ENCODE peak calls at places on chromosomes 12 and 14, in seven cellular contexts. One of them, this sample, is unnamed.

GRCh38 chr14:93834739-93835383 is 46.6 kb upstream of the PRIMA1 start:
- DNase-seq in ovary: no peak
- DNase-seq in EL: no peak
- DNase-seq in stimulated activated naive B cell treated with anti-CD40 and anti-IgM and Interleukin-4, amounts not matched to agents 10 μg/mL and 1 μg/mL and 100 μg/mL, for 72 hours: no peak
- DNase-seq in H4: no peak
- DNase-seq in choroid plexus epithelial cell: no peak
- DNase-seq in heart left ventricle: no peak
- DNase-seq in this sample: no peak

GRCh38 chr12:110923192-110923591 is 2.8 kb upstream of the MYL2 start:
- DNase-seq in ovary: no peak
- DNase-seq in EL: no peak
- DNase-seq in stimulated activated naive B cell treated with anti-CD40 and anti-IgM and Interleukin-4, amounts not matched to agents 10 μg/mL and 1 μg/mL and 100 μg/mL, for 72 hours: no peak
- DNase-seq in H4: no peak
- DNase-seq in choroid plexus epithelial cell: no peak
- DNase-seq in heart left ventricle: no peak
- DNase-seq in this sample: no peak

GRCh38 chr12:108616941-108617858 is 16.5 kb downstream of the SELPLG start:
- DNase-seq in ovary: no peak
- DNase-seq in EL: peak
- DNase-seq in stimulated activated naive B cell treated with anti-CD40 and anti-IgM and Interleukin-4, amounts not matched to agents 10 μg/mL and 1 μg/mL and 100 μg/mL, for 72 hours: peak
- DNase-seq in H4: no peak
- DNase-seq in choroid plexus epithelial cell: peak
- DNase-seq in heart left ventricle: peak
- DNase-seq in this sample: no peak

GRCh38 chr12:47943492-47944359 is 19.7 kb upstream of the TMEM106C start:
- DNase-seq in ovary: no peak
- DNase-seq in EL: no peak
- DNase-seq in stimulated activated naive B cell treated with anti-CD40 and anti-IgM and Interleukin-4, amounts not matched to agents 10 μg/mL and 1 μg/mL and 100 μg/mL, for 72 hours: no peak
- DNase-seq in H4: peak
- DNase-seq in choroid plexus epithelial cell: no peak
- DNase-seq in heart left ventricle: no peak
- DNase-seq in this sample: peak

GRCh38 chr12:99087278-99087677 is 442.2 kb downstream of the APAF1 start:
- DNase-seq in ovary: no peak
- DNase-seq in EL: no peak
- DNase-seq in stimulated activated naive B cell treated with anti-CD40 and anti-IgM and Interleukin-4, amounts not matched to agents 10 μg/mL and 1 μg/mL and 100 μg/mL, for 72 hours: no peak
- DNase-seq in H4: no peak
- DNase-seq in choroid plexus epithelial cell: peak
- DNase-seq in heart left ventricle: no peak
- DNase-seq in this sample: no peak

GRCh38 chr14:80930836-80931389 is 10.6 kb downstream of the CEP128 start:
- DNase-seq in ovary: no peak
- DNase-seq in EL: peak
- DNase-seq in stimulated activated naive B cell treated with anti-CD40 and anti-IgM and Interleukin-4, amounts not matched to agents 10 μg/mL and 1 μg/mL and 100 μg/mL, for 72 hours: peak
- DNase-seq in H4: peak
- DNase-seq in choroid plexus epithelial cell: peak
- DNase-seq in heart left ventricle: no peak
- DNase-seq in this sample: no peak

GRCh38 chr14:94080606-94081385 is at the start of the genes DDX24 and IFI27L1:
- DNase-seq in ovary: peak
- DNase-seq in EL: peak
- DNase-seq in stimulated activated naive B cell treated with anti-CD40 and anti-IgM and Interleukin-4, amounts not matched to agents 10 μg/mL and 1 μg/mL and 100 μg/mL, for 72 hours: peak
- DNase-seq in H4: peak
- DNase-seq in choroid plexus epithelial cell: peak
- DNase-seq in heart left ventricle: peak
- DNase-seq in this sample: peak

GRCh38 chr12:71865166-71865713 is 25.7 kb downstream of the TBC1D15 start:
- DNase-seq in ovary: no peak
- DNase-seq in EL: peak
- DNase-seq in stimulated activated naive B cell treated with anti-CD40 and anti-IgM and Interleukin-4, amounts not matched to agents 10 μg/mL and 1 μg/mL and 100 μg/mL, for 72 hours: no peak
- DNase-seq in H4: peak
- DNase-seq in choroid plexus epithelial cell: peak
- DNase-seq in heart left ventricle: no peak
- DNase-seq in this sample: no peak

GRCh38 chr12:116055895-116056607 is 221.4 kb downstream of the MED13L start:
- DNase-seq in ovary: no peak
- DNase-seq in EL: no peak
- DNase-seq in stimulated activated naive B cell treated with anti-CD40 and anti-IgM and Interleukin-4, amounts not matched to agents 10 μg/mL and 1 μg/mL and 100 μg/mL, for 72 hours: no peak
- DNase-seq in H4: no peak
- DNase-seq in choroid plexus epithelial cell: no peak
- DNase-seq in heart left ventricle: no peak
- DNase-seq in this sample: no peak

GRCh38 chr14:91354979-91355685 is 62.5 kb downstream of the CCDC88C start:
- DNase-seq in ovary: no peak
- DNase-seq in EL: no peak
- DNase-seq in stimulated activated naive B cell treated with anti-CD40 and anti-IgM and Interleukin-4, amounts not matched to agents 10 μg/mL and 1 μg/mL and 100 μg/mL, for 72 hours: no peak
- DNase-seq in H4: no peak
- DNase-seq in choroid plexus epithelial cell: no peak
- DNase-seq in heart left ventricle: no peak
- DNase-seq in this sample: no peak

GRCh38 chr14:35400707-35401421 is 3.7 kb downstream of the NFKBIA start:
- DNase-seq in ovary: no peak
- DNase-seq in EL: no peak
- DNase-seq in stimulated activated naive B cell treated with anti-CD40 and anti-IgM and Interleukin-4, amounts not matched to agents 10 μg/mL and 1 μg/mL and 100 μg/mL, for 72 hours: no peak
- DNase-seq in H4: no peak
- DNase-seq in choroid plexus epithelial cell: peak
- DNase-seq in heart left ventricle: no peak
- DNase-seq in this sample: peak

GRCh38 chr14:73245401-73246325 is 8.4 kb downstream of the PAPLN start:
- DNase-seq in ovary: peak
- DNase-seq in EL: peak
- DNase-seq in stimulated activated naive B cell treated with anti-CD40 and anti-IgM and Interleukin-4, amounts not matched to agents 10 μg/mL and 1 μg/mL and 100 μg/mL, for 72 hours: peak
- DNase-seq in H4: no peak
- DNase-seq in choroid plexus epithelial cell: peak
- DNase-seq in heart left ventricle: peak
- DNase-seq in this sample: no peak

GRCh38 chr12:127070512-127071157 is 1196.3 kb upstream of the TMEM132C start:
- DNase-seq in ovary: no peak
- DNase-seq in EL: no peak
- DNase-seq in stimulated activated naive B cell treated with anti-CD40 and anti-IgM and Interleukin-4, amounts not matched to agents 10 μg/mL and 1 μg/mL and 100 μg/mL, for 72 hours: no peak
- DNase-seq in H4: no peak
- DNase-seq in choroid plexus epithelial cell: no peak
- DNase-seq in heart left ventricle: no peak
- DNase-seq in this sample: no peak

GRCh38 chr12:89239534-89239933 is 112.8 kb downstream of the DUSP6 start:
- DNase-seq in ovary: no peak
- DNase-seq in EL: no peak
- DNase-seq in stimulated activated naive B cell treated with anti-CD40 and anti-IgM and Interleukin-4, amounts not matched to agents 10 μg/mL and 1 μg/mL and 100 μg/mL, for 72 hours: no peak
- DNase-seq in H4: no peak
- DNase-seq in choroid plexus epithelial cell: no peak
- DNase-seq in heart left ventricle: no peak
- DNase-seq in this sample: no peak

GRCh38 chr12:107912421-107913004 is 138.0 kb downstream of the ASCL4 start:
- DNase-seq in ovary: no peak
- DNase-seq in EL: peak
- DNase-seq in stimulated activated naive B cell treated with anti-CD40 and anti-IgM and Interleukin-4, amounts not matched to agents 10 μg/mL and 1 μg/mL and 100 μg/mL, for 72 hours: peak
- DNase-seq in H4: peak
- DNase-seq in choroid plexus epithelial cell: no peak
- DNase-seq in heart left ventricle: no peak
- DNase-seq in this sample: peak

GRCh38 chr14:69692542-69693053 is 74.3 kb upstream of the SRSF5 start:
- DNase-seq in ovary: no peak
- DNase-seq in EL: no peak
- DNase-seq in stimulated activated naive B cell treated with anti-CD40 and anti-IgM and Interleukin-4, amounts not matched to agents 10 μg/mL and 1 μg/mL and 100 μg/mL, for 72 hours: no peak
- DNase-seq in H4: no peak
- DNase-seq in choroid plexus epithelial cell: no peak
- DNase-seq in heart left ventricle: no peak
- DNase-seq in this sample: no peak

GRCh38 chr12:24416423-24417109 is 467.1 kb upstream of the SOX5 start:
- DNase-seq in ovary: no peak
- DNase-seq in EL: no peak
- DNase-seq in stimulated activated naive B cell treated with anti-CD40 and anti-IgM and Interleukin-4, amounts not matched to agents 10 μg/mL and 1 μg/mL and 100 μg/mL, for 72 hours: peak
- DNase-seq in H4: no peak
- DNase-seq in choroid plexus epithelial cell: no peak
- DNase-seq in heart left ventricle: no peak
- DNase-seq in this sample: no peak

GRCh38 chr12:110224379-110225304 is 56.4 kb upstream of the ATP2A2 start:
- DNase-seq in ovary: no peak
- DNase-seq in EL: peak
- DNase-seq in stimulated activated naive B cell treated with anti-CD40 and anti-IgM and Interleukin-4, amounts not matched to agents 10 μg/mL and 1 μg/mL and 100 μg/mL, for 72 hours: no peak
- DNase-seq in H4: peak
- DNase-seq in choroid plexus epithelial cell: peak
- DNase-seq in heart left ventricle: no peak
- DNase-seq in this sample: peak

GRCh38 chr14:69574266-69574953 is at the start of gene CCDC177:
- DNase-seq in ovary: peak
- DNase-seq in EL: peak
- DNase-seq in stimulated activated naive B cell treated with anti-CD40 and anti-IgM and Interleukin-4, amounts not matched to agents 10 μg/mL and 1 μg/mL and 100 μg/mL, for 72 hours: peak
- DNase-seq in H4: peak
- DNase-seq in choroid plexus epithelial cell: peak
- DNase-seq in heart left ventricle: no peak
- DNase-seq in this sample: no peak

GRCh38 chr12:77941396-77941795 is 110.7 kb downstream of the NAV3 start:
- DNase-seq in ovary: no peak
- DNase-seq in EL: no peak
- DNase-seq in stimulated activated naive B cell treated with anti-CD40 and anti-IgM and Interleukin-4, amounts not matched to agents 10 μg/mL and 1 μg/mL and 100 μg/mL, for 72 hours: no peak
- DNase-seq in H4: no peak
- DNase-seq in choroid plexus epithelial cell: no peak
- DNase-seq in heart left ventricle: no peak
- DNase-seq in this sample: no peak

GRCh38 chr12:6235906-6236640 is 35.9 kb downstream of the CD9 start:
- DNase-seq in ovary: no peak
- DNase-seq in EL: no peak
- DNase-seq in stimulated activated naive B cell treated with anti-CD40 and anti-IgM and Interleukin-4, amounts not matched to agents 10 μg/mL and 1 μg/mL and 100 μg/mL, for 72 hours: no peak
- DNase-seq in H4: no peak
- DNase-seq in choroid plexus epithelial cell: no peak
- DNase-seq in heart left ventricle: no peak
- DNase-seq in this sample: peak

GRCh38 chr12:65881965-65882413 is 57.7 kb downstream of the HMGA2 start:
- DNase-seq in ovary: peak
- DNase-seq in EL: no peak
- DNase-seq in stimulated activated naive B cell treated with anti-CD40 and anti-IgM and Interleukin-4, amounts not matched to agents 10 μg/mL and 1 μg/mL and 100 μg/mL, for 72 hours: peak
- DNase-seq in H4: no peak
- DNase-seq in choroid plexus epithelial cell: peak
- DNase-seq in heart left ventricle: peak
- DNase-seq in this sample: peak

GRCh38 chr12:11805043-11805442 is 155.6 kb downstream of the ETV6 start:
- DNase-seq in ovary: no peak
- DNase-seq in EL: no peak
- DNase-seq in stimulated activated naive B cell treated with anti-CD40 and anti-IgM and Interleukin-4, amounts not matched to agents 10 μg/mL and 1 μg/mL and 100 μg/mL, for 72 hours: no peak
- DNase-seq in H4: no peak
- DNase-seq in choroid plexus epithelial cell: no peak
- DNase-seq in heart left ventricle: no peak
- DNase-seq in this sample: no peak

GRCh38 chr12:29242921-29243431 is 93.9 kb downstream of the FAR2 start:
- DNase-seq in ovary: no peak
- DNase-seq in EL: no peak
- DNase-seq in stimulated activated naive B cell treated with anti-CD40 and anti-IgM and Interleukin-4, amounts not matched to agents 10 μg/mL and 1 μg/mL and 100 μg/mL, for 72 hours: no peak
- DNase-seq in H4: no peak
- DNase-seq in choroid plexus epithelial cell: no peak
- DNase-seq in heart left ventricle: no peak
- DNase-seq in this sample: no peak

GRCh38 chr12:6534914-6535696 is 788 bp downstream of the GAPDH start:
- DNase-seq in ovary: peak
- DNase-seq in EL: peak
- DNase-seq in stimulated activated naive B cell treated with anti-CD40 and anti-IgM and Interleukin-4, amounts not matched to agents 10 μg/mL and 1 μg/mL and 100 μg/mL, for 72 hours: peak
- DNase-seq in H4: peak
- DNase-seq in choroid plexus epithelial cell: peak
- DNase-seq in heart left ventricle: peak
- DNase-seq in this sample: peak

GRCh38 chr14:37047996-37048395 is 124.4 kb downstream of the SLC25A21 start:
- DNase-seq in ovary: no peak
- DNase-seq in EL: no peak
- DNase-seq in stimulated activated naive B cell treated with anti-CD40 and anti-IgM and Interleukin-4, amounts not matched to agents 10 μg/mL and 1 μg/mL and 100 μg/mL, for 72 hours: no peak
- DNase-seq in H4: no peak
- DNase-seq in choroid plexus epithelial cell: peak
- DNase-seq in heart left ventricle: no peak
- DNase-seq in this sample: no peak

GRCh38 chr12:6961278-6961694 is 9.2 kb downstream of the PHB2 start:
- DNase-seq in ovary: peak
- DNase-seq in EL: peak
- DNase-seq in stimulated activated naive B cell treated with anti-CD40 and anti-IgM and Interleukin-4, amounts not matched to agents 10 μg/mL and 1 μg/mL and 100 μg/mL, for 72 hours: peak
- DNase-seq in H4: peak
- DNase-seq in choroid plexus epithelial cell: no peak
- DNase-seq in heart left ventricle: peak
- DNase-seq in this sample: peak

GRCh38 chr14:86055512-86055911 is 525.6 kb downstream of the FLRT2 start:
- DNase-seq in ovary: no peak
- DNase-seq in EL: peak
- DNase-seq in stimulated activated naive B cell treated with anti-CD40 and anti-IgM and Interleukin-4, amounts not matched to agents 10 μg/mL and 1 μg/mL and 100 μg/mL, for 72 hours: no peak
- DNase-seq in H4: peak
- DNase-seq in choroid plexus epithelial cell: peak
- DNase-seq in heart left ventricle: no peak
- DNase-seq in this sample: no peak

GRCh38 chr12:114481200-114481535 is 75.2 kb upstream of the TBX5 start:
- DNase-seq in ovary: no peak
- DNase-seq in EL: no peak
- DNase-seq in stimulated activated naive B cell treated with anti-CD40 and anti-IgM and Interleukin-4, amounts not matched to agents 10 μg/mL and 1 μg/mL and 100 μg/mL, for 72 hours: no peak
- DNase-seq in H4: no peak
- DNase-seq in choroid plexus epithelial cell: no peak
- DNase-seq in heart left ventricle: no peak
- DNase-seq in this sample: no peak

GRCh38 chr14:54867011-54867410 is 35.6 kb downstream of the GCH1 start:
- DNase-seq in ovary: no peak
- DNase-seq in EL: peak
- DNase-seq in stimulated activated naive B cell treated with anti-CD40 and anti-IgM and Interleukin-4, amounts not matched to agents 10 μg/mL and 1 μg/mL and 100 μg/mL, for 72 hours: no peak
- DNase-seq in H4: no peak
- DNase-seq in choroid plexus epithelial cell: peak
- DNase-seq in heart left ventricle: no peak
- DNase-seq in this sample: no peak

GRCh38 chr12:119334459-119335170 is at the start of gene CCDC60:
- DNase-seq in ovary: no peak
- DNase-seq in EL: no peak
- DNase-seq in stimulated activated naive B cell treated with anti-CD40 and anti-IgM and Interleukin-4, amounts not matched to agents 10 μg/mL and 1 μg/mL and 100 μg/mL, for 72 hours: no peak
- DNase-seq in H4: no peak
- DNase-seq in choroid plexus epithelial cell: no peak
- DNase-seq in heart left ventricle: no peak
- DNase-seq in this sample: no peak

GRCh38 chr12:7142057-7142644 is 12.0 kb downstream of the CLSTN3 start:
- DNase-seq in ovary: peak
- DNase-seq in EL: peak
- DNase-seq in stimulated activated naive B cell treated with anti-CD40 and anti-IgM and Interleukin-4, amounts not matched to agents 10 μg/mL and 1 μg/mL and 100 μg/mL, for 72 hours: peak
- DNase-seq in H4: peak
- DNase-seq in choroid plexus epithelial cell: peak
- DNase-seq in heart left ventricle: no peak
- DNase-seq in this sample: no peak

GRCh38 chr14:62126885-62127478 is 364.8 kb downstream of the SNAPC1 start:
- DNase-seq in ovary: no peak
- DNase-seq in EL: peak
- DNase-seq in stimulated activated naive B cell treated with anti-CD40 and anti-IgM and Interleukin-4, amounts not matched to agents 10 μg/mL and 1 μg/mL and 100 μg/mL, for 72 hours: peak
- DNase-seq in H4: peak
- DNase-seq in choroid plexus epithelial cell: peak
- DNase-seq in heart left ventricle: no peak
- DNase-seq in this sample: no peak

GRCh38 chr12:85874064-85874463 is at the start of gene NTS:
- DNase-seq in ovary: no peak
- DNase-seq in EL: peak
- DNase-seq in stimulated activated naive B cell treated with anti-CD40 and anti-IgM and Interleukin-4, amounts not matched to agents 10 μg/mL and 1 μg/mL and 100 μg/mL, for 72 hours: no peak
- DNase-seq in H4: peak
- DNase-seq in choroid plexus epithelial cell: peak
- DNase-seq in heart left ventricle: no peak
- DNase-seq in this sample: no peak

GRCh38 chr12:95257541-95257940 is 39.9 kb downstream of the VEZT start:
- DNase-seq in ovary: no peak
- DNase-seq in EL: no peak
- DNase-seq in stimulated activated naive B cell treated with anti-CD40 and anti-IgM and Interleukin-4, amounts not matched to agents 10 μg/mL and 1 μg/mL and 100 μg/mL, for 72 hours: no peak
- DNase-seq in H4: no peak
- DNase-seq in choroid plexus epithelial cell: peak
- DNase-seq in heart left ventricle: no peak
- DNase-seq in this sample: no peak

GRCh38 chr14:104536942-104537612 is 42.5 kb upstream of the C14orf180 start:
- DNase-seq in ovary: no peak
- DNase-seq in EL: peak
- DNase-seq in stimulated activated naive B cell treated with anti-CD40 and anti-IgM and Interleukin-4, amounts not matched to agents 10 μg/mL and 1 μg/mL and 100 μg/mL, for 72 hours: no peak
- DNase-seq in H4: peak
- DNase-seq in choroid plexus epithelial cell: peak
- DNase-seq in heart left ventricle: no peak
- DNase-seq in this sample: peak

This sample was measured in sigmoid colon.